ENCODE peak calls at places on chromosomes 4 and X, in eight cellular contexts. Q is GM12878, F is breast epithelium, R is IMR-90, X is ovary, N is HepG2, L is Peyer's patch, C is transverse colon. D is an unnamed sample.

GRCh38 chr4:117700111-117700892 is 334.0 kb upstream of the NDST3 start:
- DNase-seq in Q (no peak), F (no peak), R (peak; percentile 0), X (no peak), N (peak; percentile 5), L (no peak), C (no peak), D (no peak)

GRCh38 chr4:14345356-14345775 is 656.9 kb upstream of the CPEB2 start:
- DNase-seq in Q (no peak), F (no peak), R (peak; percentile 66), X (no peak), N (no peak), L (no peak), C (no peak), D (no peak)

GRCh38 chrX:10187421-10187820 is 30.6 kb downstream of the CLCN4 start:
- DNase-seq in Q (no peak), F (no peak), R (no peak), X (no peak), N (no peak), L (no peak), C (no peak), D (no peak)

GRCh38 chrX:1582686-1583437 is 8.5 kb upstream of the AKAP17A start:
- DNase-seq in Q (no peak), F (no peak), R (no peak), X (no peak), N (peak; percentile 63), L (no peak), C (no peak), D (no peak)

GRCh38 chr4:34039766-34040165 is 2204.5 kb downstream of the ARAP2 start:
- DNase-seq in Q (no peak), F (no peak), R (no peak), X (no peak), N (peak; percentile 1), L (no peak), C (no peak), D (no peak)

GRCh38 chr4:73734405-73735070 is 5.8 kb upstream of the CXCL8 start:
- DNase-seq in Q (no peak), F (no peak), R (peak; percentile 28), X (no peak), N (no peak), L (no peak), C (no peak), D (no peak)

GRCh38 chr4:41102360-41103092 is 111.8 kb downstream of the APBB2 start:
- DNase-seq in Q (no peak), F (no peak), R (no peak), X (no peak), N (no peak), L (no peak), C (no peak), D (no peak)

GRCh38 chr4:154414796-154415195 is 76.8 kb downstream of the DCHS2 start:
- DNase-seq in Q (no peak), F (no peak), R (no peak), X (no peak), N (no peak), L (no peak), C (no peak), D (no peak)

GRCh38 chrX:40090050-40090804 is 7.5 kb downstream of the BCOR start:
- DNase-seq in Q (no peak), F (no peak), R (no peak), X (peak; percentile 81), N (no peak), L (peak; percentile 58), C (peak; percentile 43), D (peak; percentile 51)

GRCh38 chrX:105876658-105877057 is 54.3 kb downstream of the NRK start:
- DNase-seq in Q (no peak), F (no peak), R (peak; percentile 19), X (no peak), N (peak; percentile 3), L (no peak), C (no peak), D (no peak)

GRCh38 chr4:168486961-168487820 is 6.9 kb upstream of the DDX60L start:
- DNase-seq in Q (no peak), F (no peak), R (peak; percentile 82), X (no peak), N (no peak), L (no peak), C (no peak), D (no peak)

GRCh38 chrX:154006965-154007364 is 12.7 kb downstream of the IRAK1 start:
- DNase-seq in Q (no peak), F (no peak), R (no peak), X (no peak), N (no peak), L (no peak), C (no peak), D (no peak)
- H3K4me1 ChIP-seq in Q (peaks cover 18% of the 10 kb centered on the region), F (no peaks in the 10 kb centered on the region), R (peaks cover 2% of the 10 kb centered on the region), X (no peaks in the 10 kb centered on the region), N (peaks cover 22% of the 10 kb centered on the region), L (no peaks in the 10 kb centered on the region), C (no peaks in the 10 kb centered on the region), D (no peaks in the 10 kb centered on the region)

GRCh38 chr4:78938868-78939666 is at the start of gene PAQR3:
- DNase-seq in Q (peak; percentile 21), F (peak; percentile 79), R (peak; percentile 76), X (peak; percentile 90), N (peak; percentile 59), L (peak; percentile 93), C (peak; percentile 88), D (peak; percentile 88)
- TF ChIP-seq POLR2A in Q (peak; percentile 88), F (no peak), R (peak; percentile 76), X (peak; percentile 83), N (peak; percentile 69), L (peak; percentile 64), C (peak; percentile 21), D (peak; percentile 88)

DNA sequence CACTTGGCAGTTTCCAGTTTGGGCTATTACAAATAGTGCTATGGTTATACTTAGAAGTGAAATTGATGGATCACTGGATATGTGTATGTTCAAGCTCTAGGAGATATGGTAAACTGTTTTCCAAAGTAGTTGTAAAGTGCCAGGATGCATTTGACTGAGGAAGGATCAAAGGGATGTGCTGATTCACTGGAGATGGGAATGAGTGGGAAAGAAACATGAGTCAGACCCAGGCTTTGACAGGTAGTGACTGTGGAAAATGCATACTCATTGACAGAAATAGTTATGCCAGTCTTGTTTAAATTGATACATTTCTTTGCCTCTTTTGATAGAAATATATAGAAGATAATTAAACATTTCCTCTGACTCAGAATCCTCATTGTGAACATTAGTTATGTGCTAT is 77.9 kb downstream of the CEP135 start:
- DNase-seq in Q (no peak), F (no peak), R (peak; percentile 53), X (no peak), N (no peak), L (no peak), C (no peak), D (no peak)
- H3K36me3 ChIP-seq in Q (peaks cover 29% of the 10 kb centered on the region), F (no peaks in the 10 kb centered on the region), R (peaks cover 14% of the 10 kb centered on the region), X (no peaks in the 10 kb centered on the region), N (peaks cover 3% of the 10 kb centered on the region), L (peaks cover 29% of the 10 kb centered on the region), C (no peaks in the 10 kb centered on the region), D (peaks cover 35% of the 10 kb centered on the region)

GRCh38 chr4:2814627-2815026 is 21.7 kb downstream of the SH3BP2 start:
- DNase-seq in Q (no peak), F (no peak), R (no peak), X (no peak), N (no peak), L (no peak), C (no peak), D (no peak)

GRCh38 chr4:2811830-2812599 is 19.1 kb downstream of the SH3BP2 start:
- DNase-seq in Q (peak; percentile 40), F (no peak), R (peak; percentile 65), X (peak; percentile 74), N (peak; percentile 59), L (peak; percentile 95), C (peak; percentile 85), D (peak; percentile 81)

GRCh38 chr4:2812985-2813384 is 20.1 kb downstream of the SH3BP2 start:
- DNase-seq in Q (no peak), F (no peak), R (no peak), X (no peak), N (no peak), L (no peak), C (no peak), D (no peak)

GRCh38 chr4:2813446-2814405 is 20.8 kb downstream of the SH3BP2 start:
- DNase-seq in Q (no peak), F (no peak), R (no peak), X (no peak), N (no peak), L (peak; percentile 68), C (no peak), D (no peak)

DNA sequence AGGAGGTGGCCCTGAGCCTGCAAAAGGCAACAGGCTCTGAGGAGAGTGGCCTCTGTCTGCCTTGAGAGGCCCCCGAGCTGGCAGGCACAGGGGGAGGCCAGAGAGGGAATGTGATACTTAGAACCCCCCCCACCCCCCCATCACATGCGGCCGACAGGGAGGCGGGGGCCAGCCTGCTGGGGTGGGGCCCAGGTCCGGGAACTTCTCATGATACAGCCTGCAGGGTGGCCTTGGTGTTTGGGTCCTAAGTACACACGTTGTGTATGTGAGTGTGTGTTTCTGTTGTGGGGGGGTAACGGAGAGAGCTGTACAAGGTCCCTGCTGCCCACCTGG is 19.7 kb downstream of the SH3BP2 start:
- DNase-seq in Q (no peak), F (no peak), R (no peak), X (no peak), N (no peak), L (no peak), C (no peak), D (no peak)
- H3K4me1 ChIP-seq in Q (peaks cover 47% of the 10 kb centered on the region), F (peaks cover 2% of the 10 kb centered on the region), R (peaks cover 20% of the 10 kb centered on the region), X (peaks cover 18% of the 10 kb centered on the region), N (peaks cover 43% of the 10 kb centered on the region), L (peaks cover 23% of the 10 kb centered on the region), C (peaks cover 11% of the 10 kb centered on the region), D (peaks cover 43% of the 10 kb centered on the region)

GRCh38 chrX:80808160-80808735 is 1.4 kb downstream of the BRWD3 start:
- DNase-seq in Q (peak; percentile 72), F (no peak), R (peak; percentile 67), X (peak; percentile 82), N (peak; percentile 61), L (peak; percentile 91), C (peak; percentile 84), D (peak; percentile 75)
- TF ChIP-seq POLR2A in Q (no peak), F (no peak), R (no peak), X (no peak), N (no peak), L (no peak), C (peak; percentile 18), D (no peak)

GRCh38 chr4:183284965-183285364 is 35.1 kb downstream of the CLDN22 start:
- DNase-seq in Q (no peak), F (no peak), R (peak; percentile 95), X (no peak), N (no peak), L (no peak), C (no peak), D (no peak)
- H3K36me3 ChIP-seq in Q (no peaks in the 10 kb centered on the region), F (no peaks in the 10 kb centered on the region), R (peaks cover 47% of the 10 kb centered on the region), X (no peaks in the 10 kb centered on the region), N (peaks cover 22% of the 10 kb centered on the region), L (peaks cover 5% of the 10 kb centered on the region), C (no peaks in the 10 kb centered on the region), D (peaks cover 99% of the 10 kb centered on the region)

GRCh38 chr4:94506822-94507221 is 55.1 kb downstream of the PDLIM5 start:
- DNase-seq in Q (no peak), F (no peak), R (no peak), X (no peak), N (no peak), L (peak; percentile 52), C (no peak), D (no peak)
- H3K4me1 ChIP-seq in Q (no peaks in the 10 kb centered on the region), F (peaks cover 4% of the 10 kb centered on the region), R (peaks cover 18% of the 10 kb centered on the region), X (peaks cover 5% of the 10 kb centered on the region), N (peaks cover 38% of the 10 kb centered on the region), L (no peaks in the 10 kb centered on the region), C (peaks cover 13% of the 10 kb centered on the region), D (peaks cover 86% of the 10 kb centered on the region)

D was measured in heart left ventricle.